ENCODE peak calls at places on chromosomes 4 and X, in nine cellular contexts. S, C, W, K, E, M, X, I and V are unnamed samples.
A peak's percentile ranks its signal among the peaks of the same experiment; 100 is the strongest.

GRCh38 chrX:123961268-123962005 is at the start of gene STAG2:
- DNase-seq in S (peak; percentile 77), E (peak; percentile 74), C (peak; percentile 66), K (peak; percentile 77), M (peak; percentile 86), X (peak; percentile 93), W (no peak), I (peak; percentile 83), V (peak; percentile 20)

GRCh38 chr4:7210818-7211217 is 18.5 kb downstream of the SORCS2 start:
- DNase-seq in K (no peak), C (no peak), W (no peak), S (no peak), I (no peak), X (no peak), M (no peak), E (no peak), V (no peak)

GRCh38 chr4:102438873-102439614 is 62.1 kb upstream of the NFKB1 start:
- DNase-seq in W (peak; percentile 38), I (peak; percentile 43), S (no peak), C (no peak), E (peak; percentile 77), K (peak; percentile 44), M (no peak), X (no peak), V (no peak)

GRCh38 chrX:2710041-2710471 is 19.0 kb downstream of the CD99 start:
- DNase-seq in X (peak; percentile 74), E (peak; percentile 85), S (peak; percentile 26), M (peak; percentile 44), K (no peak), C (no peak), W (peak; percentile 18), I (no peak), V (no peak)

GRCh38 chr4:115090483-115091075 is 22.8 kb downstream of the NDST4 start:
- DNase-seq in I (peak; percentile 82), E (peak; percentile 1), S (no peak), C (peak; percentile 4), K (no peak), W (no peak), M (no peak), X (no peak), V (no peak)

GRCh38 chrX:138191998-138192397 is 519.5 kb downstream of the FGF13 start:
- DNase-seq in K (peak; percentile 3), M (no peak), I (peak; percentile 61), S (no peak), C (peak; percentile 1), E (no peak), X (no peak), W (no peak), V (no peak)

GRCh38 chr4:4969298-4969697 is 50.0 kb downstream of the CYTL1 start:
- DNase-seq in K (no peak), C (no peak), E (no peak), S (no peak), W (no peak), I (no peak), M (no peak), X (peak; percentile 83), V (no peak)

GRCh38 chr4:76856183-76856969 is 41.6 kb downstream of the SOWAHB start:
- DNase-seq in M (no peak), S (peak; percentile 49), W (no peak), X (no peak), C (no peak), E (peak; percentile 63), K (no peak), I (no peak), V (no peak)

GRCh38 chr4:158121203-158121586 is 51.6 kb downstream of the GASK1B start:
- DNase-seq in S (no peak), E (no peak), M (no peak), K (no peak), X (peak; percentile 79), C (no peak), I (no peak), W (no peak), V (no peak)

GRCh38 chr4:86924805-86925204 is 10.0 kb upstream of the AFF1 start:
- DNase-seq in I (no peak), K (no peak), X (no peak), C (no peak), S (no peak), W (no peak), E (peak; percentile 88), M (no peak), V (no peak)

GRCh38 chr4:42460043-42460442 is 62.8 kb downstream of the SHISA3 start:
- DNase-seq in X (no peak), I (no peak), S (no peak), E (no peak), K (peak; percentile 34), C (no peak), W (no peak), M (no peak), V (peak; percentile 25)

GRCh38 chr4:87985097-87985886 is 9.8 kb downstream of the SPP1 start:
- DNase-seq in K (no peak), X (no peak), I (peak; percentile 80), S (peak; percentile 44), W (peak; percentile 33), C (peak; percentile 67), E (peak; percentile 66), M (peak; percentile 79), V (no peak)

GRCh38 chrX:47169726-47170515 is 23.7 kb upstream of the UBA1 start:
- DNase-seq in E (no peak), W (no peak), C (peak; percentile 14), X (no peak), S (no peak), M (peak; percentile 60), K (no peak), I (no peak), V (no peak)

GRCh38 chr4:8201341-8201781 is 2.3 kb downstream of the SH3TC1 start:
- DNase-seq in K (no peak), I (no peak), S (peak; percentile 42), W (no peak), C (no peak), X (no peak), E (peak; percentile 52), M (peak; percentile 89), V (peak; percentile 76)

GRCh38 chr4:56084849-56085248 is 136.1 kb downstream of the CEP135 start:
- DNase-seq in E (no peak), C (no peak), W (no peak), S (no peak), M (no peak), X (no peak), K (no peak), I (no peak), V (no peak)

GRCh38 chr4:184684491-184685189 is 35.1 kb downstream of the PRIMPOL start:
- DNase-seq in W (no peak), I (no peak), X (no peak), E (no peak), S (no peak), C (no peak), K (no peak), M (no peak), V (no peak)

GRCh38 chr4:3369781-3370660 is 71.7 kb upstream of the HGFAC start:
- DNase-seq in C (peak; percentile 69), I (peak; percentile 89), W (no peak), X (peak; percentile 77), K (no peak), S (no peak), E (peak; percentile 83), M (no peak), V (no peak)

GRCh38 chrX:109036624-109037023 is 300.3 kb upstream of the IRS4 start:
- DNase-seq in I (no peak), C (no peak), W (no peak), X (no peak), S (no peak), K (no peak), E (no peak), M (no peak), V (no peak)

GRCh38 chrX:51894697-51895336 is 1.4 kb downstream of the MAGED1 start:
- DNase-seq in X (peak; percentile 68), C (peak; percentile 46), M (no peak), K (no peak), E (peak; percentile 25), S (peak; percentile 27), I (peak; percentile 26), W (no peak), V (no peak)

DNA sequence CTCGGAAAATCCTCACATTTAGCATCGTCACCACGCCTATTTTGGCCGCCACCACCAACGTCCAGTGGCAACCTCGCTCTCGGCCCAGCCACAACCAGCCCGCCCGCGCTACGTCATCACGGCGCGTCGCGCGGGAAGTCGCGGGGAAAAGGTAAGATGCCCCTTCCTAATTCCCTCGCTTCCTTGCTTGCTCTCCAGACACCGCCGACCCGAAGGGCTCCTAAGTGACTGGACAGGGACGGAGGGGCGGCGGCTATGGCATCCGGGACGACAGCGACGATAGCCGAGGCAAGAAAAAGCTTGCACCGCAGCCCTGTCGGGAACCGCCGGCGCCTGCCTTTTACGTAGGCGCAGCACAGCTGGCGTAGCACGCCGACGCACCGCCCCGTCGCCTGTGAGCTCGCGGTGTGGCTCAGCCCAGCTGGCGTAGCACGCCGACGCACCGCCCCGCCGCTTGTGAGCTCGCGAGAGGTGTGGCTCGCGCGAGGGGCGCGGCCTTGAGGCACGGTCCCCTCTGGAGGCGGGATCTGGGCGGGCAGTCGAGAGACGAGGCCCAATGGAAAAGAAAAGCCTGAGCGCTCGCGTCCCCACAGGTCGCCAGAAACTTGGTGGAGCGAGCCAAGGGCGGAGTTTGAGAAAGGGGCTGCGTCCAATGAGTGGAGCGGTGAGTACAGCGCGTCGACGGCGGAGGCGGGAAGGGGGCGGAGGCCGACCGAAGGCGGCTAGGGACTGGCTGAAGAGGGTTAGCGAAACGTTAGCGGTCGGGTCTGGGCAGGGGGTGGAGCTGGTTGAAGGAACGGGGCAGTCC is at the start of gene HDAC6:
- DNase-seq in I (peak; percentile 95), E (peak; percentile 99), W (peak; percentile 95), K (peak; percentile 96), S (peak; percentile 96), M (peak; percentile 98), X (peak; percentile 99), C (peak; percentile 89), V (peak; percentile 76)
- TF ChIP-seq POLR2AphosphoS5 in I (peak; percentile 47), E (no peak), W (peak; percentile 72), K (peak; percentile 76), S (peak; percentile 16), M (peak; percentile 91), X (peak; percentile 71), C (peak; percentile 58), V (no peak)

GRCh38 chr4:122830392-122831095 is 3.9 kb downstream of the FGF2 start:
- DNase-seq in W (no peak), M (no peak), S (no peak), X (peak; percentile 71), I (no peak), E (no peak), K (no peak), C (no peak), V (no peak)
- TF ChIP-seq POLR2AphosphoS5 in W (no peak), M (no peak), S (no peak), X (peak; percentile 41), I (no peak), E (no peak), K (no peak), C (no peak), V (no peak)

GRCh38 chr4:72216539-72217277 is 184.9 kb downstream of the NPFFR2 start:
- DNase-seq in E (no peak), C (no peak), X (no peak), M (no peak), W (no peak), K (no peak), I (no peak), S (no peak), V (no peak)
- TF ChIP-seq POLR2AphosphoS5 in E (no peak), C (no peak), X (no peak), M (no peak), W (no peak), K (no peak), I (no peak), S (no peak), V (no peak)

DNA sequence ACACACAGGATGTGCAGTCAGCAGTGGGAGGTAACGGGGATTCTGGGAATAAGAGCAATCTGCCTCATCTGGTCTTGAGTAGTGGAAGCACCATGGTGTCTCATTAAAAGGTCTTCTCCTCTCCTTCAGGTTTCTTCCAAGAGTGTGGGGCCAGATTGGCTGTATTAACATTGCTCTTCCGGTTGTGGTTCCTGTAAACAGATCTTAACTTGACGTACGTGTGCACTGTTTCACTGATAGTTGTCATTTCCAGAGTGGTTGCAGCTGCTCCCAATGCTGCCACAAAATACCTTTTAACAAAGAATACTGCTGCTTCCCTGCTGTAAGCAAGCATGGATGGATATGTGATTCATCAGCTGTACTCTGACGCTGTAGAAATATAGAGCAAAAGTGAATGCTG is 1443.4 kb upstream of the TENM3 start:
- DNase-seq in C (no peak), X (no peak), S (no peak), M (no peak), E (no peak), K (no peak), I (no peak), W (no peak), V (no peak)
- TF ChIP-seq POLR2AphosphoS5 in C (no peak), X (no peak), S (no peak), M (no peak), E (no peak), K (no peak), I (no peak), W (no peak), V (no peak)